ENCODE peak calls at places on chromosomes 1 and 21, in seven cellular contexts. G, I, K, B, R, M and H are unnamed samples.

GRCh38 chr21:37166733-37167132 is 93.7 kb downstream of the TTC3 start:
- DNase-seq in G (no peak), I (peak; percentile 12), K (peak; percentile 42), B (no peak), R (no peak), M (no peak), H (peak; percentile 24)

GRCh38 chr1:156748670-156749428 is 2.6 kb downstream of the HDGF start:
- DNase-seq in G (no peak), I (no peak), K (no peak), B (peak; percentile 85), R (no peak), M (peak; percentile 86), H (peak; percentile 85)

GRCh38 chr21:29155118-29155932 is 24.9 kb downstream of the MAP3K7CL start:
- DNase-seq in G (no peak), I (no peak), K (no peak), B (peak; percentile 84), R (peak; percentile 84), M (no peak), H (no peak)

GRCh38 chr1:243979396-243979795 is 71.7 kb upstream of the ZBTB18 start:
- DNase-seq in G (no peak), I (peak; percentile 5), K (no peak), B (no peak), R (no peak), M (no peak), H (no peak)

GRCh38 chr1:68620575-68620974 is 123.7 kb upstream of the DEPDC1 start:
- DNase-seq in G (no peak), I (no peak), K (no peak), B (no peak), R (no peak), M (no peak), H (no peak)

GRCh38 chr1:3547055-3548005 is 64.0 kb downstream of the MEGF6 start:
- DNase-seq in G (no peak), I (no peak), K (no peak), B (no peak), R (no peak), M (no peak), H (peak; percentile 20)

GRCh38 chr1:54355931-54356679 is 50.1 kb downstream of the SSBP3 start:
- DNase-seq in G (no peak), I (no peak), K (peak; percentile 88), B (peak; percentile 63), R (no peak), M (no peak), H (no peak)

GRCh38 chr1:241957692-241958494 is at the start of gene BECN2:
- DNase-seq in G (no peak), I (no peak), K (no peak), B (peak; percentile 63), R (no peak), M (no peak), H (no peak)

GRCh38 chr21:17818158-17819113 is 720 bp downstream of the C21orf91 start:
- DNase-seq in G (no peak), I (peak; percentile 41), K (peak; percentile 51), B (peak; percentile 88), R (peak; percentile 24), M (peak; percentile 67), H (no peak)